ENCODE peak calls at places on chromosomes 4 and X, in nine cellular contexts. One of them, this sample, is unnamed.

GRCh38 chr4:145195167-145195952 is 15.0 kb upstream of the OTUD4 start:
- DNase-seq in heart right ventricle: no peak
- DNase-seq in fibroblast of lung: no peak
- DNase-seq in suprapubic skin: no peak
- DNase-seq in HCT116: peak; percentile 10
- DNase-seq in A549: no peak
- DNase-seq in WERI-Rb-1: no peak
- DNase-seq in endodermal cell: no peak
- DNase-seq in keratinocyte: no peak
- DNase-seq in this sample: no peak

GRCh38 chrX:108165349-108166111 is 74.0 kb downstream of the ATG4A start:
- DNase-seq in heart right ventricle: no peak
- DNase-seq in fibroblast of lung: peak; percentile 40
- DNase-seq in suprapubic skin: no peak
- DNase-seq in HCT116: peak; percentile 15
- DNase-seq in A549: peak; percentile 38
- DNase-seq in WERI-Rb-1: peak; percentile 10
- DNase-seq in endodermal cell: peak; percentile 80
- DNase-seq in keratinocyte: no peak
- DNase-seq in this sample: no peak

GRCh38 chr4:43132010-43132582 is 239.6 kb downstream of the GRXCR1 start:
- DNase-seq in heart right ventricle: peak; percentile 24
- DNase-seq in fibroblast of lung: peak; percentile 65
- DNase-seq in suprapubic skin: no peak
- DNase-seq in HCT116: peak; percentile 8
- DNase-seq in A549: peak; percentile 2
- DNase-seq in WERI-Rb-1: peak; percentile 80
- DNase-seq in endodermal cell: peak; percentile 86
- DNase-seq in keratinocyte: no peak
- DNase-seq in this sample: peak; percentile 52

GRCh38 chr4:39812500-39812899 is 114.6 kb downstream of the UBE2K start:
- DNase-seq in heart right ventricle: no peak
- DNase-seq in fibroblast of lung: no peak
- DNase-seq in suprapubic skin: peak; percentile 20
- DNase-seq in HCT116: no peak
- DNase-seq in A549: no peak
- DNase-seq in WERI-Rb-1: no peak
- DNase-seq in endodermal cell: peak; percentile 41
- DNase-seq in keratinocyte: no peak
- DNase-seq in this sample: no peak

GRCh38 chr4:53478671-53479456 is 101.4 kb downstream of the FIP1L1 start:
- DNase-seq in heart right ventricle: no peak
- DNase-seq in fibroblast of lung: peak; percentile 94
- DNase-seq in suprapubic skin: no peak
- DNase-seq in HCT116: no peak
- DNase-seq in A549: no peak
- DNase-seq in WERI-Rb-1: no peak
- DNase-seq in endodermal cell: no peak
- DNase-seq in keratinocyte: peak; percentile 45
- DNase-seq in this sample: no peak

GRCh38 chr4:167623241-167623572 is 388.9 kb upstream of the SPOCK3 start:
- DNase-seq in heart right ventricle: no peak
- DNase-seq in fibroblast of lung: no peak
- DNase-seq in suprapubic skin: no peak
- DNase-seq in HCT116: no peak
- DNase-seq in A549: no peak
- DNase-seq in WERI-Rb-1: no peak
- DNase-seq in endodermal cell: no peak
- DNase-seq in keratinocyte: no peak
- DNase-seq in this sample: no peak

GRCh38 chr4:7223566-7223965 is 31.2 kb downstream of the SORCS2 start:
- DNase-seq in heart right ventricle: no peak
- DNase-seq in fibroblast of lung: no peak
- DNase-seq in suprapubic skin: no peak
- DNase-seq in HCT116: no peak
- DNase-seq in A549: no peak
- DNase-seq in WERI-Rb-1: no peak
- DNase-seq in endodermal cell: no peak
- DNase-seq in keratinocyte: no peak
- DNase-seq in this sample: no peak

GRCh38 chrX:38618152-38618551 is 56.8 kb downstream of the TSPAN7 start:
- DNase-seq in heart right ventricle: no peak
- DNase-seq in fibroblast of lung: no peak
- DNase-seq in suprapubic skin: no peak
- DNase-seq in HCT116: no peak
- DNase-seq in A549: no peak
- DNase-seq in WERI-Rb-1: no peak
- DNase-seq in endodermal cell: no peak
- DNase-seq in keratinocyte: no peak
- DNase-seq in this sample: no peak

GRCh38 chr4:145830699-145831098 is 107.9 kb downstream of the ZNF827 start:
- DNase-seq in heart right ventricle: no peak
- DNase-seq in fibroblast of lung: no peak
- DNase-seq in suprapubic skin: no peak
- DNase-seq in HCT116: no peak
- DNase-seq in A549: no peak
- DNase-seq in WERI-Rb-1: no peak
- DNase-seq in endodermal cell: no peak
- DNase-seq in keratinocyte: no peak
- DNase-seq in this sample: no peak

GRCh38 chrX:78514852-78515251 is 144.3 kb downstream of the RTL3 start:
- DNase-seq in heart right ventricle: no peak
- DNase-seq in fibroblast of lung: peak; percentile 12
- DNase-seq in suprapubic skin: no peak
- DNase-seq in HCT116: no peak
- DNase-seq in A549: no peak
- DNase-seq in WERI-Rb-1: no peak
- DNase-seq in endodermal cell: peak; percentile 84
- DNase-seq in keratinocyte: peak; percentile 36
- DNase-seq in this sample: no peak

GRCh38 chr4:112140536-112140935 is 4.7 kb upstream of the FAM241A start:
- DNase-seq in heart right ventricle: no peak
- DNase-seq in fibroblast of lung: no peak
- DNase-seq in suprapubic skin: no peak
- DNase-seq in HCT116: no peak
- DNase-seq in A549: no peak
- DNase-seq in WERI-Rb-1: no peak
- DNase-seq in endodermal cell: no peak
- DNase-seq in keratinocyte: no peak
- DNase-seq in this sample: no peak

GRCh38 chr4:53116959-53117358 is 248.9 kb downstream of the SCFD2 start:
- DNase-seq in heart right ventricle: no peak
- DNase-seq in fibroblast of lung: peak; percentile 62
- DNase-seq in suprapubic skin: no peak
- DNase-seq in HCT116: no peak
- DNase-seq in A549: no peak
- DNase-seq in WERI-Rb-1: no peak
- DNase-seq in endodermal cell: no peak
- DNase-seq in keratinocyte: no peak
- DNase-seq in this sample: no peak

GRCh38 chr4:107392951-107393350 is 327.1 kb downstream of the PAPSS1 start:
- DNase-seq in heart right ventricle: no peak
- DNase-seq in fibroblast of lung: no peak
- DNase-seq in suprapubic skin: no peak
- DNase-seq in HCT116: no peak
- DNase-seq in A549: no peak
- DNase-seq in WERI-Rb-1: no peak
- DNase-seq in endodermal cell: no peak
- DNase-seq in keratinocyte: no peak
- DNase-seq in this sample: no peak

GRCh38 chr4:129233691-129234090 is 137.7 kb downstream of the C4orf33 start:
- DNase-seq in heart right ventricle: no peak
- DNase-seq in fibroblast of lung: no peak
- DNase-seq in suprapubic skin: no peak
- DNase-seq in HCT116: no peak
- DNase-seq in A549: no peak
- DNase-seq in WERI-Rb-1: no peak
- DNase-seq in endodermal cell: no peak
- DNase-seq in keratinocyte: no peak
- DNase-seq in this sample: no peak

GRCh38 chrX:149962859-149963757 is 24.8 kb upstream of the EOLA2 start:
- DNase-seq in heart right ventricle: no peak
- DNase-seq in fibroblast of lung: peak; percentile 49
- DNase-seq in suprapubic skin: no peak
- DNase-seq in HCT116: peak; percentile 45
- DNase-seq in A549: peak; percentile 51
- DNase-seq in WERI-Rb-1: peak; percentile 45
- DNase-seq in endodermal cell: peak; percentile 68
- DNase-seq in keratinocyte: no peak
- DNase-seq in this sample: peak; percentile 22

GRCh38 chrX:8815460-8816065 is 14.4 kb upstream of the FAM9A start:
- DNase-seq in heart right ventricle: no peak
- DNase-seq in fibroblast of lung: peak; percentile 27
- DNase-seq in suprapubic skin: no peak
- DNase-seq in HCT116: peak; percentile 2
- DNase-seq in A549: peak; percentile 40
- DNase-seq in WERI-Rb-1: peak; percentile 36
- DNase-seq in endodermal cell: peak; percentile 53
- DNase-seq in keratinocyte: no peak
- DNase-seq in this sample: no peak

DNA sequence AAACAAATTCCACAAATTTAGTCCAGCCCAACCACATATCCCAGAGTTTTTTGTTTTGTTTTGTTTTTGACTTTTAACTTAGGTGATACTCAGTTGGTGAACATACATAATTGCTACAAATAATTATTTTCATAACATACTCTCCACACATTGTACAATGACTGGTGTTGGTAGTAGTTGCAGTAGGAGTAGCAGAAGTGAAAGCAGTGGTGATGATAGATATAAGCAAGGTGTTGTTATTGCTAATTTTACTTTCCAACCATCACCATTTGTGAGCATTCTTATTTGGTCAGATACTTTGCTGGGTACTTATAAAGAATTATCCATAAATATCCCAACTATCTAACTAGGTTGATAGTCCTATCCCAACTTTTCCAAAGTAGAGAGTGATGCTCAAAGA is 47.3 kb downstream of the ARHGAP24 start:
- DNase-seq in heart right ventricle: no peak
- DNase-seq in fibroblast of lung: no peak
- DNase-seq in suprapubic skin: no peak
- DNase-seq in HCT116: no peak
- DNase-seq in A549: no peak
- DNase-seq in WERI-Rb-1: no peak
- DNase-seq in endodermal cell: no peak
- DNase-seq in keratinocyte: no peak
- DNase-seq in this sample: no peak
- H3K27ac ChIP-seq in heart right ventricle: no peak overlapping the region
- H3K27ac ChIP-seq in fibroblast of lung: no peak overlapping the region
- H3K27ac ChIP-seq in suprapubic skin: no peak overlapping the region
- H3K27ac ChIP-seq in HCT116: no peak overlapping the region
- H3K27ac ChIP-seq in A549: no peak overlapping the region
- H3K27ac ChIP-seq in WERI-Rb-1: no peak overlapping the region
- H3K27ac ChIP-seq in endodermal cell: no peak overlapping the region
- H3K27ac ChIP-seq in keratinocyte: no peak overlapping the region
- H3K27ac ChIP-seq in this sample: no peak overlapping the region

GRCh38 chr4:2281575-2282343 is 19.9 kb upstream of the MXD4 start:
- DNase-seq in heart right ventricle: peak; percentile 4
- DNase-seq in fibroblast of lung: no peak
- DNase-seq in suprapubic skin: no peak
- DNase-seq in HCT116: no peak
- DNase-seq in A549: no peak
- DNase-seq in WERI-Rb-1: peak; percentile 38
- DNase-seq in endodermal cell: no peak
- DNase-seq in keratinocyte: no peak
- DNase-seq in this sample: no peak

GRCh38 chr4:2284161-2284933 is 22.4 kb upstream of the MXD4 start:
- DNase-seq in heart right ventricle: no peak
- DNase-seq in fibroblast of lung: no peak
- DNase-seq in suprapubic skin: no peak
- DNase-seq in HCT116: no peak
- DNase-seq in A549: no peak
- DNase-seq in WERI-Rb-1: no peak
- DNase-seq in endodermal cell: no peak
- DNase-seq in keratinocyte: no peak
- DNase-seq in this sample: no peak

GRCh38 chr4:2277956-2278355 is 16.0 kb upstream of the MXD4 start:
- DNase-seq in heart right ventricle: no peak
- DNase-seq in fibroblast of lung: no peak
- DNase-seq in suprapubic skin: no peak
- DNase-seq in HCT116: no peak
- DNase-seq in A549: no peak
- DNase-seq in WERI-Rb-1: no peak
- DNase-seq in endodermal cell: no peak
- DNase-seq in keratinocyte: no peak
- DNase-seq in this sample: no peak

GRCh38 chr4:2283199-2283711 is 21.3 kb upstream of the MXD4 start:
- DNase-seq in heart right ventricle: no peak
- DNase-seq in fibroblast of lung: no peak
- DNase-seq in suprapubic skin: no peak
- DNase-seq in HCT116: no peak
- DNase-seq in A549: no peak
- DNase-seq in WERI-Rb-1: no peak
- DNase-seq in endodermal cell: no peak
- DNase-seq in keratinocyte: no peak
- DNase-seq in this sample: no peak

GRCh38 chr4:2280531-2281300 is 18.8 kb upstream of the MXD4 start:
- DNase-seq in heart right ventricle: peak; percentile 2
- DNase-seq in fibroblast of lung: no peak
- DNase-seq in suprapubic skin: no peak
- DNase-seq in HCT116: no peak
- DNase-seq in A549: no peak
- DNase-seq in WERI-Rb-1: no peak
- DNase-seq in endodermal cell: no peak
- DNase-seq in keratinocyte: no peak
- DNase-seq in this sample: no peak
- TF ChIP-seq CTCF in heart right ventricle: no peak
- TF ChIP-seq CTCF in fibroblast of lung: no peak
- TF ChIP-seq CTCF in suprapubic skin: no peak
- TF ChIP-seq CTCF in HCT116: no peak
- TF ChIP-seq CTCF in A549: peak; percentile 15
- TF ChIP-seq CTCF in WERI-Rb-1: peak; percentile 19
- TF ChIP-seq CTCF in endodermal cell: no peak
- TF ChIP-seq CTCF in keratinocyte: no peak
- TF ChIP-seq CTCF in this sample: peak; percentile 38

DNA sequence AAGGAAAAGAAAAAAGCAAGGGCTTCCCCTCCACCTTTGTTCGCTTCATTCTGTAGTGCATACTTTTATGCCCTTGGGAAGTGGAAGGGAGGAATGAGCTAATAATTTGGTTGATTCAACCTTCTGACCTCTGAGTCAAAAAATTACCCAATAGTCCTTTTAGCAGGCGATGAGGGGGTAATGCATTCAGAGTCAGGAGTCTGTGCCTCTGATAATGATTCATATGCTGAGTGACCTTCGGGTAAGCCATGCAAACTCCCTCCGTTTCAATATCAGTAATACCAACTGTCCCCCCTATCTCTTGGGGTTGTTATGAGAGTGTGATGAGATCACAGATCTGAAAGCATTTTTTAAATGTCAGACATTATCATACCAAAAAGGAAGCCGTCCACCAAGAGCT is 41.6 kb upstream of the ACSL4 start:
- DNase-seq in heart right ventricle: no peak
- DNase-seq in fibroblast of lung: peak; percentile 73
- DNase-seq in suprapubic skin: no peak
- DNase-seq in HCT116: no peak
- DNase-seq in A549: peak; percentile 11
- DNase-seq in WERI-Rb-1: no peak
- DNase-seq in endodermal cell: no peak
- DNase-seq in keratinocyte: no peak
- DNase-seq in this sample: no peak
- H3K27ac ChIP-seq in heart right ventricle: peak overlapping the region; percentile 1
- H3K27ac ChIP-seq in fibroblast of lung: peak overlapping the region; percentile 39
- H3K27ac ChIP-seq in suprapubic skin: no peak overlapping the region
- H3K27ac ChIP-seq in HCT116: no peak overlapping the region
- H3K27ac ChIP-seq in A549: peak overlapping the region; percentile 60
- H3K27ac ChIP-seq in WERI-Rb-1: no peak overlapping the region
- H3K27ac ChIP-seq in endodermal cell: no peak overlapping the region
- H3K27ac ChIP-seq in keratinocyte: no peak overlapping the region
- H3K27ac ChIP-seq in this sample: no peak overlapping the region

GRCh38 chrX:23559975-23560374 is 107.3 kb upstream of the PRDX4 start:
- DNase-seq in heart right ventricle: no peak
- DNase-seq in fibroblast of lung: no peak
- DNase-seq in suprapubic skin: no peak
- DNase-seq in HCT116: no peak
- DNase-seq in A549: no peak
- DNase-seq in WERI-Rb-1: no peak
- DNase-seq in endodermal cell: peak; percentile 49
- DNase-seq in keratinocyte: no peak
- DNase-seq in this sample: no peak
- TF ChIP-seq CTCF in heart right ventricle: no peak
- TF ChIP-seq CTCF in fibroblast of lung: no peak
- TF ChIP-seq CTCF in suprapubic skin: no peak
- TF ChIP-seq CTCF in HCT116: no peak
- TF ChIP-seq CTCF in A549: no peak
- TF ChIP-seq CTCF in WERI-Rb-1: no peak
- TF ChIP-seq CTCF in endodermal cell: peak; percentile 64
- TF ChIP-seq CTCF in keratinocyte: no peak
- TF ChIP-seq CTCF in this sample: no peak